ENCODE peak calls at places on chromosomes 3 and 15, in four cellular contexts. E is heart right ventricle; L is mesenchymal stem cell; N is CD4-positive, CD25-positive, alpha-beta regulatory T cell. Z is an unnamed sample.

GRCh38 chr15:48638966-48639365 is 6.5 kb downstream of the FBN1 start:
- DNase-seq in E (no peak), L (no peak), N (no peak), Z (no peak)

GRCh38 chr3:111862974-111863373 is 3.9 kb downstream of the PHLDB2 start:
- DNase-seq in E (no peak), L (no peak), N (no peak), Z (no peak)

GRCh38 chr3:151974067-151974466 is 100.6 kb downstream of the SUCNR1 start:
- DNase-seq in E (no peak), L (peak; percentile 51), N (no peak), Z (no peak)

GRCh38 chr3:48186993-48187578 is 1.1 kb downstream of the CDC25A start:
- DNase-seq in E (no peak), L (peak; percentile 44), N (peak; percentile 5), Z (no peak)

GRCh38 chr15:68054658-68055223 is 626 bp downstream of the PIAS1 start:
- DNase-seq in E (peak; percentile 60), L (peak; percentile 73), N (no peak), Z (peak; percentile 70)

GRCh38 chr3:63607716-63608115 is 44.8 kb upstream of the SNTN start:
- DNase-seq in E (no peak), L (no peak), N (no peak), Z (no peak)

GRCh38 chr3:152298393-152299242 is 29.9 kb downstream of the MBNL1 start:
- DNase-seq in E (peak; percentile 31), L (peak; percentile 95), N (peak; percentile 65), Z (peak; percentile 95)

GRCh38 chr3:39147711-39148115 is 5.7 kb downstream of the CSRNP1 start:
- DNase-seq in E (no peak), L (no peak), N (peak; percentile 79), Z (peak; percentile 88)

GRCh38 chr3:197520311-197521276 is 35.2 kb downstream of the BDH1 start:
- DNase-seq in E (no peak), L (peak; percentile 89), N (no peak), Z (no peak)

GRCh38 chr3:5006755-5007202 is 27.5 kb downstream of the BHLHE40 start:
- DNase-seq in E (no peak), L (peak; percentile 67), N (no peak), Z (no peak)

GRCh38 chr3:159828542-159828943 is 160.1 kb upstream of the IL12A start:
- DNase-seq in E (no peak), L (peak; percentile 69), N (peak; percentile 25), Z (peak; percentile 77)

GRCh38 chr3:47431225-47431624 is 44.5 kb downstream of the SCAP start:
- DNase-seq in E (no peak), L (no peak), N (no peak), Z (no peak)

GRCh38 chr3:88057650-88058321 is 1.0 kb downstream of the CGGBP1 start:
- DNase-seq in E (no peak), L (peak; percentile 57), N (peak; percentile 46), Z (no peak)

GRCh38 chr15:52128568-52128967 is 16.0 kb upstream of the BCL2L10 start:
- DNase-seq in E (no peak), L (no peak), N (no peak), Z (no peak)

GRCh38 chr3:38141952-38142273 is 3.5 kb downstream of the MYD88 start:
- DNase-seq in E (no peak), L (no peak), N (no peak), Z (no peak)

GRCh38 chr3:184952671-184953070 is 140.7 kb downstream of the VPS8 start:
- DNase-seq in E (no peak), L (peak; percentile 69), N (no peak), Z (no peak)

GRCh38 chr3:173745952-173746682 is 348.6 kb downstream of the NLGN1 start:
- DNase-seq in E (no peak), L (peak; percentile 73), N (no peak), Z (no peak)

GRCh38 chr15:46660096-46660842 is 1025.4 kb downstream of the SQOR start:
- DNase-seq in E (no peak), L (no peak), N (no peak), Z (no peak)

GRCh38 chr15:70378126-70379031 is 280.7 kb upstream of the TLE3 start:
- DNase-seq in E (no peak), L (no peak), N (no peak), Z (no peak)

DNA sequence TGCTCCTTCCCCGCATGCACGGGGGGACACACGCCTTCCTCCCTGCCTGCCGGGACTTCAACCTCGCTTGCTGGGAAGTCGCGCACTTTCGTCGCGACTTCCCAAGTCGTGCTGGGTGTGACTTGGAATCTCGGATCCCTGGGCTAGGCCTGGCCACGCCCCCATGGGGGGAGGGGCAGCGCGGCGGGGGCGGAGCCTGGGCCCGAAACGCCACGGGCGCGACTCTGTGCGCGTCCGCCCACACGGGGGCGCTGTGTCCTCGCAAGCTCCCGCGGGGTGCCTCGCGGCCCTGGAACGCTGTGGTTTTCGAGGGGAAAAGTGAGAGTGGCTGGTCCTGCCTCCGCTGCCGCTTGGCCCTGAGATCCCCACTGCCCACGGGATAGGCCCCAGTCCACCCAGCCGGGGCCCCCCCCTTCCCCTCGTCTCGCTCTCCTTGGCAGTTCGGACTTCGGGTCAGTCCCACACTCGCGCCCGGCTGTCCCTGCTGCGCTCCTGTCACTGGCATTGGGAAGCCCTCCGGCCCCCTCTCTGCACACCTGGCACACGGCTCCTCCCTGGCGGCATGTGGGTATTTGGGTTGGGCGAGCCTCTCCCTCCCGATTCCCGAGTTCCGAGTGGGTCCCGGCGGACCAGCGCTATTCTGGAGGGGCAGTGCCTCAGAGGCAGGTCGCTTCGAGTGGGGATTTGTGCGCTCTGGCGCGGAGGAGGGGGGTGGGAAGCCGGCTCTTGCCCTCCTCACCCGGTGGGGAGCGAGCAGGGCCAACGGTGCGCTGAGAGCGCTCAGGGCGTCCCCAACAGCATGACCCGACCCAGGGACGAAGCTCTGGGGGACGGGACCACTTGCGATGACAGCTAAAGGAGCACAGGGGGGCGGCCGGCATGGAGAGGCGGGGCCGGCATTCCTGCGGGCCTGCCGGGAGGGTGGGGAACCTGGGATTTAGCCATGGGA is 23.6 kb downstream of the SEC61A1 start:
- DNase-seq in E (peak; percentile 92), L (peak; percentile 85), N (peak; percentile 77), Z (peak; percentile 88)
- H3K27ac ChIP-seq in E (peak overlapping the region; percentile 33), L (no peak overlapping the region), N (no peak overlapping the region), Z (no peak overlapping the region)

GRCh38 chr3:146539315-146539714 is 5.1 kb downstream of the PLSCR1 start:
- DNase-seq in E (no peak), L (no peak), N (no peak), Z (no peak)
- H3K4me1 ChIP-seq in E (peaks cover 67% of the 10 kb centered on the region), L (no peaks in the 10 kb centered on the region), N (peaks cover 22% of the 10 kb centered on the region), Z (peaks cover 31% of the 10 kb centered on the region)

DNA sequence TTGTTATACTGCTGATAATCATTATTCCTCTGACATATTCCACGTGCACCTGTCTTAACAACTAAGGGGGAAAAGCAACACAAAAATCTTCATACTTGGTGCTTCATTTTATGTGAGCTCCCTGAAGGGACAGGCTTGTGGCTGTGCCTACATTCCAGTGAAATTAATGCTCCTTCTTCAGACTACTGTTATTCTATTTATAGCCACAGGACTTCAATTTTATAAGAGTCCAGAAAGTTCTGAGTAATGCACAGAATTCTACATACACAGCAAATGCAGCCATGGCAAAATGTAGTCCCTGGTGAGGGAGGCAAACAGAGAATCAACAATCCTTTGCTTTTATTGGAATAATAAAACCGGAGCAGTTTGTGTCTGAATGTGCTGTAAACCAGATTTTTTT is 417.1 kb downstream of the RBMS3 start:
- DNase-seq in E (no peak), L (peak; percentile 63), N (no peak), Z (no peak)
- H3K27ac ChIP-seq in E (no peak overlapping the region), L (no peak overlapping the region), N (no peak overlapping the region), Z (no peak overlapping the region)

DNA sequence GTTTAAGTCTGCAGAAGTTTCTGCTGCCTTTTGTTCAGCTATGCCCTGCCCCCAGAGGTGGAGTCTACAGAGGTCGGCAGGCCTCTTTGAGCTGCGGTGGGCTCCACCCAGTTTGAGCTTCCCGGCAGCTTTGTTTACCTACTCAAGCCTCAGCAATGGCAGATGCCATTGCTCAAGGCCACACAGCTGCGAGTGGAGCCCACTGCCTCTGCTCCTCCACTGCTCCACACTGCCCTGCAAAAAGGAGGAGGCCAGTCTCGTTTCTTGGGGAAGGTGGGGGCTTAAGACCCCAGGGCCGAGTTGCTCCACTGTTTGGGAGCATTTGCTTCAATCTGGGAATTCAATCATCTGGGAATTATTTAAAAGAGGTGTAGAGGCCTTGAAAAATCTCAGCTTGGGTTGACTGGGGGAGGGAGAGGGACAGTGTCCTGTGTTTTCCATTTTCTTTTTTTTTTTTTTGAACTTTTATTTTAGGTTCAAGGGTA is 144.6 kb upstream of the MEF2A start:
- DNase-seq in E (no peak), L (peak; percentile 69), N (peak; percentile 80), Z (no peak)
- H3K4me1 ChIP-seq in E (peaks cover 45% of the 10 kb centered on the region), L (peaks cover 20% of the 10 kb centered on the region), N (peaks cover 36% of the 10 kb centered on the region), Z (no peaks in the 10 kb centered on the region)

DNA sequence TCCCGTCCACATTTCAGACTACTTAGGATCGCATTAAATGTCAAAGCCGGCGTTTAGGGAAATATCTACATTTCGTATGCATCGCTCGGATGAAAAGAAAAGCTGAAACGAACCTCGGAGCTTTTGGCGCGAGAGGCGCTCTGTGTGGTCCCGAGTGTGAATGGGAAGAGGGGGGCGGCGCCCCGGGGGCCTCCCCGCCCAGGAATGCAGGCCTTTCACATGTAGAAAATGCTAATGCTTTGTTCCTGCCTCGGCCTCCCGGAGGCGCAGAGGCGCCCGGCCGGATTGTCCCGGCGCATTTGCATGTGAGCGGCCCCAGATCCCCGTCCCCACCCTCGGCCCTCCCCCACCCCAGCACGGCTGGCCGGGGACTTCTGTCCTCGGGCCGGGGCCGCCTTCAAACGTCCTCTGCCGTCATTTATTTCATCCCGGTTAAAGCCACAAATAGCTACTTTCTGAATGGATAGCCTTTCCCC is 37.0 kb upstream of the TRIM71 start:
- DNase-seq in E (peak; percentile 27), L (peak; percentile 56), N (peak; percentile 14), Z (peak; percentile 56)
- H3K27ac ChIP-seq in E (no peak overlapping the region), L (no peak overlapping the region), N (no peak overlapping the region), Z (no peak overlapping the region)